ENCODE peak calls at places on chromosomes 6 and 20, in seven cellular contexts. L, O, E, Y, N, M and F are unnamed samples.

GRCh38 chr6:63923139-63923739 is 287.6 kb downstream of the PHF3 start:
- DNase-seq in M (no peak), L (peak), E (peak), O (no peak), N (no peak), Y (no peak), F (no peak)

GRCh38 chr20:35315199-35316020 is 23.2 kb upstream of the FAM83C start:
- DNase-seq in E (no peak), N (no peak), M (no peak), O (no peak), Y (no peak), L (no peak), F (no peak)

GRCh38 chr6:35096129-35096852 is 44.8 kb downstream of the TCP11 start:
- DNase-seq in O (no peak), N (no peak), L (peak), M (no peak), Y (no peak), E (peak), F (no peak)

GRCh38 chr6:45697605-45698004 is 318.1 kb downstream of the CLIC5 start:
- DNase-seq in M (no peak), O (no peak), E (peak), N (no peak), Y (no peak), L (no peak), F (no peak)

GRCh38 chr20:22577515-22578220 is 6.7 kb downstream of the FOXA2 start:
- DNase-seq in L (no peak), E (no peak), N (no peak), O (peak), Y (no peak), M (no peak), F (no peak)

GRCh38 chr6:141426400-141426980 is 706.2 kb upstream of the GJE1 start:
- DNase-seq in L (no peak), Y (no peak), E (no peak), M (no peak), N (no peak), O (no peak), F (no peak)

GRCh38 chr20:39049148-39049547 is 87.0 kb downstream of the DHX35 start:
- DNase-seq in Y (no peak), O (no peak), M (no peak), L (no peak), E (no peak), N (no peak), F (no peak)

GRCh38 chr6:87925373-87926060 is 122.1 kb upstream of the SPACA1 start:
- DNase-seq in N (no peak), M (peak), L (no peak), E (no peak), O (no peak), Y (no peak), F (no peak)

GRCh38 chr6:34839696-34840352 is 47.9 kb downstream of the BLTP3A start:
- DNase-seq in O (no peak), M (no peak), E (no peak), Y (no peak), L (no peak), N (no peak), F (no peak)

GRCh38 chr6:115882174-115882573 is 178.5 kb downstream of the FRK start:
- DNase-seq in E (no peak), M (no peak), L (no peak), Y (no peak), N (no peak), O (peak), F (no peak)

GRCh38 chr20:50286609-50287008 is 96.0 kb downstream of the CEBPB start:
- DNase-seq in L (no peak), N (peak), Y (no peak), O (no peak), E (peak), M (no peak), F (peak)

GRCh38 chr6:11212625-11213024 is 19.8 kb downstream of the NEDD9 start:
- DNase-seq in L (no peak), N (peak), E (peak), O (no peak), Y (no peak), M (no peak), F (peak)

GRCh38 chr6:93305088-93305487 is 114.3 kb downstream of the EPHA7 start:
- DNase-seq in Y (no peak), O (no peak), L (no peak), M (no peak), E (no peak), N (no peak), F (no peak)